ENCODE peak calls at places on chromosomes 5 and 9, in six cellular contexts. H, W, X, Q, Z and K are unnamed samples.

GRCh38 chr5:74035521-74035937 is 409.5 kb downstream of the ARHGEF28 start:
- DNase-seq in W (peak; percentile 56), Z (peak; percentile 51), Q (peak; percentile 11), X (peak; percentile 80), H (peak; percentile 36), K (peak; percentile 32)

GRCh38 chr9:37986001-37986400 is 82.1 kb upstream of the SLC25A51 start:
- DNase-seq in W (no peak), Z (no peak), Q (no peak), X (no peak), H (no peak), K (no peak)

GRCh38 chr9:124351672-124352468 is 63.4 kb downstream of the PSMB7 start:
- DNase-seq in W (no peak), Q (no peak), Z (no peak), H (no peak), X (no peak), K (no peak)

GRCh38 chr9:125361837-125362531 is 100.4 kb downstream of the GAPVD1 start:
- DNase-seq in Q (peak; percentile 52), Z (no peak), H (no peak), W (peak; percentile 7), X (peak; percentile 13), K (no peak)

GRCh38 chr5:151054713-151055112 is 26.1 kb downstream of the TNIP1 start:
- DNase-seq in Q (no peak), X (no peak), H (no peak), Z (no peak), W (no peak), K (no peak)

GRCh38 chr5:77145666-77146065 is 58.6 kb upstream of the ZBED3 start:
- DNase-seq in H (no peak), X (peak; percentile 62), Z (no peak), Q (no peak), W (peak; percentile 33), K (no peak)

GRCh38 chr9:36854751-36855150 is 179.3 kb downstream of the PAX5 start:
- DNase-seq in H (no peak), X (no peak), Q (no peak), W (no peak), Z (no peak), K (no peak)

GRCh38 chr5:32312194-32312681 is 501 bp downstream of the MTMR12 start:
- DNase-seq in W (no peak), Q (peak; percentile 56), H (no peak), Z (peak; percentile 64), X (peak; percentile 68), K (peak; percentile 23)

GRCh38 chr9:131776473-131776872 is 36.6 kb upstream of the RAPGEF1 start:
- DNase-seq in H (peak; percentile 48), X (peak; percentile 52), Q (peak; percentile 77), W (peak; percentile 2), Z (no peak), K (no peak)

GRCh38 chr5:159797566-159797965 is 118.7 kb upstream of the ADRA1B start:
- DNase-seq in W (no peak), X (no peak), Q (no peak), Z (no peak), H (no peak), K (no peak)

GRCh38 chr5:173693670-173694069 is 77.2 kb upstream of the BOD1 start:
- DNase-seq in W (no peak), Z (no peak), Q (no peak), X (no peak), H (no peak), K (no peak)

GRCh38 chr9:89678394-89679005 is 73.7 kb downstream of the GADD45G start:
- DNase-seq in X (no peak), Q (no peak), W (no peak), Z (no peak), H (no peak), K (no peak)

GRCh38 chr5:138754699-138755057 is 1.5 kb downstream of the CTNNA1 start:
- DNase-seq in Q (no peak), X (no peak), W (no peak), Z (no peak), H (no peak), K (no peak)

DNA sequence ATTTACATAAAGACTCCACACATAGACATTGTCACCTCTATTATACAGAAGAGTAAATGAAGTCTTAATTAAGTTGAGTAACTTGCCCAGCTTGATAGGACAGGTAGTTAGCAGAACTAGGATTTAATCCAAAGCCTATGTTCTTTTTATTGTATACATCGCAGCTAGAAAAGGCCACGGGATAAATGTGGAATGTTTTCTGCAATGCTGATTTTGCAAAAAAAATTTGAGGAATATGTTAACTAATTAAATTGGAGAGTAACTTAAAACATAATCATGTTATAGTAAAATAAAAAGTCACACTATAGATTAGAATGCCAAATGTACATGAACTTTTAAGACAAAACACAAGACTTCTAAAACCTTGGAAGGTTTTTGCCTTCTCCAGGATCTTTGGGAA is 41.1 kb downstream of the POLK start:
- DNase-seq in W (no peak), Z (no peak), H (no peak), Q (no peak), X (no peak), K (no peak)
- TF ChIP-seq CTCF in W (no peak), Z (no peak), H (no peak), Q (no peak), X (no peak), K (no peak)

GRCh38 chr9:20407013-20407412 is 215.3 kb downstream of the MLLT3 start:
- DNase-seq in X (no peak), H (no peak), Q (no peak), Z (no peak), W (no peak), K (no peak)
- TF ChIP-seq CTCF in X (no peak), H (no peak), Q (no peak), Z (no peak), W (no peak), K (no peak)

GRCh38 chr5:154086641-154087040 is 47.9 kb downstream of the MFAP3 start:
- DNase-seq in W (peak; percentile 5), H (no peak), Q (no peak), Z (peak; percentile 18), X (peak; percentile 39), K (no peak)

GRCh38 chr5:154088801-154089200 is 50.0 kb downstream of the MFAP3 start:
- DNase-seq in Q (no peak), X (no peak), Z (no peak), W (no peak), H (no peak), K (no peak)

GRCh38 chr5:154087260-154087659 is 48.5 kb downstream of the MFAP3 start:
- DNase-seq in X (peak; percentile 3), Z (no peak), Q (no peak), H (no peak), W (no peak), K (no peak)

GRCh38 chr5:154092356-154092755 is 53.6 kb downstream of the MFAP3 start:
- DNase-seq in H (no peak), Z (no peak), X (peak; percentile 34), W (peak; percentile 7), Q (no peak), K (no peak)

GRCh38 chr5:154090656-154091055 is 51.9 kb downstream of the MFAP3 start:
- DNase-seq in X (no peak), W (no peak), Q (no peak), Z (no peak), H (no peak), K (no peak)
- TF ChIP-seq CTCF in X (no peak), W (no peak), Q (no peak), Z (no peak), H (no peak), K (no peak)

DNA sequence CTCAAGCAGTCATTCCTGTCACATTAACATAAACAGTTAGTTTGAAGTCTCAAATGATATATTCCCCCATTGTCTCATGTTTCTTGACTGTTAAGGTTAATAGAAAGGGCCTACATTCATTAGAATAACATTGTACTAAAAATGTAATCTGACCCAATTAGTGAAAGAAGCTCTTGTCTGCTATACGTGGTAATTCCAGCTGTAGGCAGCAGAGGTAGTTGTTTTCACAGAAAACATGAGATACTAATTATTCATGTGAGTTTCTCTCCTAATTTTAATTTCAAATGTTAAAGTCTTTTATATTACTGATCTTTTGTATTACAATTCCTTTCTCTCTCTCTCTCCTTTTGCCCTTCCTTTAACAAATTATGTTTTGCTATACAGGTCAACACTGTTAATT is 26.0 kb upstream of the AP3B1 start:
- DNase-seq in Z (no peak), X (peak; percentile 59), H (peak; percentile 18), Q (no peak), W (no peak), K (no peak)
- TF ChIP-seq CTCF in Z (peak; percentile 31), X (peak; percentile 70), H (peak; percentile 22), Q (no peak), W (peak; percentile 51), K (peak; percentile 65)

DNA sequence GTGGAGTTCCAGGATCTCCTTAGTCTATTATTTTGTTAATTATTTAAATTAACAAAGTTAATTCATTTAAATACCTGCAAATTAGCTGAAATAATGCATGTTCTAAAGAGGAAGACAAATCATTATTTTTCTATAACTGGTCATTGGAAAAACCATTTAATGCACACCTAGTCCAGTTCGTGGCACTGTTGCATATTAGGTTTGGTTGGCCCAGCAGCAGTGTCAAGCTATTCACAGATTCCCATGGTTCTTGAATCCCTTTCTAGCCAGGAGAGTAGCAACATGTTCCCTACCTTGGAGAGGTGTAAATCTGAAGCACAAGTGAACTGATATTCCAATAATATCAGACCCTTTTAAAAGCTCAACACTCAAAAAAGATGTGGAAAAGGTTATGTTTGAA is 155.2 kb downstream of the TMEM161B start:
- DNase-seq in X (no peak), Z (no peak), Q (no peak), W (no peak), H (no peak), K (no peak)
- TF ChIP-seq CTCF in X (no peak), Z (no peak), Q (no peak), W (no peak), H (no peak), K (no peak)